ENCODE peak calls at places on chromosomes 6 and 20, in four cellular contexts. Z, G, J and P are unnamed samples.

GRCh38 chr6:21949211-21949801 is 347.5 kb downstream of the PRL start:
- DNase-seq in Z (no peak), J (no peak), G (no peak), P (no peak)

GRCh38 chr6:52499681-52500239 is 77.1 kb downstream of the TRAM2 start:
- DNase-seq in G (no peak), J (no peak), Z (no peak), P (no peak)

GRCh38 chr20:48008850-48009535 is 223.7 kb upstream of the SULF2 start:
- DNase-seq in G (peak), J (no peak), Z (peak), P (no peak)

GRCh38 chr6:66849843-66850242 is 1142.8 kb upstream of the EYS start:
- DNase-seq in J (no peak), Z (no peak), G (no peak), P (no peak)

GRCh38 chr6:163711615-163712568 is 297.4 kb downstream of the QKI start:
- DNase-seq in Z (peak), G (no peak), J (peak), P (no peak)

GRCh38 chr6:89482136-89482535 is 49.2 kb downstream of the ANKRD6 start:
- DNase-seq in J (no peak), G (no peak), Z (peak), P (no peak)

GRCh38 chr6:170452767-170453545 is 100.2 kb downstream of the PSMB1 start:
- DNase-seq in J (no peak), Z (no peak), G (no peak), P (no peak)

GRCh38 chr6:167676666-167677421 is 149.9 kb upstream of the AFDN start:
- DNase-seq in G (peak), J (no peak), Z (no peak), P (no peak)

GRCh38 chr20:10761232-10761631 is 87.4 kb upstream of the JAG1 start:
- DNase-seq in Z (no peak), G (peak), J (no peak), P (peak)

DNA sequence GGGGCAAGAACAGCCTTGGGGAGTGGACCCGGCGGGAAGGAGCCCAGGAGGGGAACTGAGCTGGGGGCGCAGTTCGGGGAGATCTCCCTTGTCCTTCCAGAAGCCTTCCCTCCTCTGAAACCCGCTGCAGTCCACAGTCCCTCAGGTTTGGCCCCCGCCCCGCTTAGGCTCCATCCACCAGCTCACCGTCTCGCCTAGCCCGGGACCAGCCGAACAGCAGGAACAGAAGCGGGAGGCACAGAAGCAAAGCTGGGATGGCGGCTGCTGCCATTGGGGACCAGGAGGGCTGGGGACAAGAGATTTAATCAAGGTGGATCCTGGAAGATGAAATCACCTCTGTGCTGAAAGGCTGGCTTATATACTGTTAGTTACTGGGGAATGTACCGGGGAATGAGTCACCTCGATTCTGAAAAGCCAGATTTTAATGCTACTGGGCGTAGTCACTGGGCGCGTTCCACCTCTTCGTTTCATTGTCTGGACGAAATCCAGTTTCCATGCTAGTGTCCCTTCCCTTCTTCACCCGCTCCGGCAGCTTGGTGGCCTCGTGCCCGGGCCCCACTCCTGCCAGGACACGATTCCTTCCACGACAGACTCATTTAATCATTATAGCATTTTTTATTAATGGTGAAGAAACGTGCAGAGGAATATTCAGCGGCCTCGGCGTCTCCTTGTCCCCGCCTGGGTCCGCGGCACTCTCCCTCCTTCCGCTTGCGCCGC is at the start of gene RAET1L:
- DNase-seq in Z (peak), G (peak), J (no peak), P (peak)
- H3K4me3 ChIP-seq in Z (peak), G (peak), J (no peak), P (no peak)

DNA sequence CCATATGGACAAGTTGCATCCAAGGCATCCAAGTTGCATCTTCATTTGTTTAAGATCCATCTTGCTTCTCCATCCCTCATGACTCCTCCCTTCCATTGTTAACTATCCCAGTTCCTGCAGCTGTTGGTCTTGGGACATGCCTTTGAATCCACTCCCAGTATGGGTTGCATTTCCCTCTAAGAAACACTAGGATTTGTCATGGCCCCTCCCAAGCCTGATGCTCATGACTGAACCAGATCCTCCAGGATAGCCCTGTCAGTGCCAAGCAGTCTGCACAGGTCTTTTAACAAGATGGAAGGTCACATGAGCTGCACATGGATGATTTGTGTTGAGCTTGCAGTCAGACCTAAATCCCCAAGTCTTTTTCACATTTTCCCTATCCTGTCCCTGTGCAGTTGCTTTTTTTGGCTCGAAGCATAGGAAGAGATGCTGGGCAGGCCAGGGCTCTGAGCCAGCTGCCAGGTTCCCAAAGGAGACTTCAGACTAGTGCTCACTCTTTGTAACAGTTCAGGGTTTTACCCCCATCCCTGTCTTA is 4.2 kb downstream of the PPP2R5D start:
- DNase-seq in J (no peak), G (peak), Z (peak), P (no peak)
- H3K4me3 ChIP-seq in J (no peak), G (no peak), Z (no peak), P (no peak)

DNA sequence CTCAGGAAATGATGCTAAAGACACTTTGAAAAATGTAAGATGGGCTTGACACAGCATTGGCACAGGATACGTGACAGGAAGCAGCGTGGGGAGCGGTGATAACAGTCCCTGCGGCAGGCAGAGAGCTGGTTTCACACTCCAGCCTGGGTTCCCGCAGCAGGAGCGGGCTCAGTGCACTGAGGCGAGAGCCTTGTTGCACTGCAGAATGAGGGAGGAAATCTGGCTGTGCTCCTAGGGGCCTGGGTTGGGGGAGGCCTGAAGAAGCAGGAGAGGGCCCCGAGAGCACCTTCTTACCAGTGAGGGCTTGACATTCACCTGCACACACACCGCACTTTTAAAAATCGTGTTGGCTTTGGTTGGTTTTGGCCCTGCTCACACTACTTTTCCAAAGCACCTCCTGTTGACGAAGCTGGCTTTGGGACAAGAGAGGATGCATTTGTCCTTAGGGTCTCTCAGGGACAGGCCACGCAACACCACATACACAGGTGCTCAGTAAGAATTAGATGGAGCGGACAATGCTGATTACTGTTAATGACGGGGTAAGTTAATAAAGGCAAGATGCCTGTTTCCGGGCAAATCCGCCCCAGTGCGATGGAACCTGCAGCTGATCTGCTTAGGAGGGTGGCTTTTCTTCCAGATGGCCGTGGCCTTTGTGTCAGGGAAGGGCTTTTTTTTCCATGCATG is 49.4 kb upstream of the ARMC2 start:
- DNase-seq in G (peak), Z (no peak), J (no peak), P (no peak)
- H3K4me3 ChIP-seq in G (no peak), Z (no peak), J (no peak), P (no peak)

GRCh38 chr6:9623985-9624384 is 790.9 kb downstream of the TFAP2A start:
- DNase-seq in G (peak), Z (peak), J (no peak), P (no peak)
- H3K4me3 ChIP-seq in G (no peak), Z (no peak), J (no peak), P (no peak)

GRCh38 chr6:43645613-43645964 is 753 bp downstream of the RSPH9 start:
- DNase-seq in G (no peak), Z (no peak), J (no peak), P (no peak)
- H3K4me3 ChIP-seq in G (peak), Z (peak), J (no peak), P (no peak)

DNA sequence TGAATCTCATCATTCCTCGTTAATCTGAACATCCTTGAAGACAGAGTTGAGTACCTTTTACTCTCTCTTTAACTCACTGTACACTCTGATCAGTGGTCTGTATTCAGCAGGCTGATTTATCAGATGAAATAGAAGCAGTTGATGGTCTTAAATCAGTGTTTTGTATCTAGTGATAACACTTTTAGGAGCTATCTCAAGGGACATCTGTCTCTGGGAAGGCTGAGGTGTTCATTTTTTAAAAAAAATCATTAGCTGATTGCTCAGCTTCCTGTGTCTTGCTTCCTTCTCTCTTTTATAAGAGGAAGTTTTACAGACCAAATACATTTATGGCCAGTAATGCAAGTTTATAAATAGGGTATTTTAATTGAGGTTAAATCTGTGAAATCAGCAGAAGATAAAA is 12.1 kb upstream of the CCDC170 start:
- DNase-seq in J (peak), Z (no peak), G (no peak), P (no peak)
- H3K4me3 ChIP-seq in J (no peak), Z (no peak), G (no peak), P (no peak)

GRCh38 chr20:461254-462198 is 807 bp downstream of the TBC1D20 start:
- DNase-seq in Z (peak), J (peak), G (peak), P (peak)

GRCh38 chr20:458766-459165 is 3.6 kb downstream of the TBC1D20 start:
- DNase-seq in J (no peak), Z (no peak), G (no peak), P (no peak)

GRCh38 chr20:462199-462991 is at the start of gene TBC1D20:
- DNase-seq in Z (peak), G (peak), J (peak), P (peak)

GRCh38 chr20:460707-461106 is 1.6 kb downstream of the TBC1D20 start:
- DNase-seq in J (no peak), Z (peak), G (peak), P (peak)

DNA sequence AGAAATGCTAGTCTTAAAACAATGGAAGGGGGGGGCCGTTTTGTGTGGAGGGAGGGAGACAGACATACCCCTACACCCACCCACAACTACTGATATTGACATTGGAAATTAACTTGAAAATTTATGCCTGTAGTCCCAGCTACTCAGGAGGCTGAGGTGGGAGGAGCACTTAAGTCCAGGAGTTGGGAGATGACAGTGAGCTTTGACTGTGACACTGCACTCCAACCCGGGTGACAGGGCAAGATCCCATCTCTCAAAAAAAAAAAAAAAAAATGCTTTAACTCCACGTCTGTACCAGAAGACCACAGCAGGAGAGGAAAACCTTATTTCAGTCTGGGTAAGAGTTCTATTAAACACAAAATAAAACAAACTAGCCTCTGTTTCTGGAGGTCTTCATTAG is 2.2 kb downstream of the TBC1D20 start:
- DNase-seq in Z (no peak), G (no peak), J (no peak), P (no peak)
- H3K4me3 ChIP-seq in Z (peak), G (no peak), J (peak), P (no peak)

DNA sequence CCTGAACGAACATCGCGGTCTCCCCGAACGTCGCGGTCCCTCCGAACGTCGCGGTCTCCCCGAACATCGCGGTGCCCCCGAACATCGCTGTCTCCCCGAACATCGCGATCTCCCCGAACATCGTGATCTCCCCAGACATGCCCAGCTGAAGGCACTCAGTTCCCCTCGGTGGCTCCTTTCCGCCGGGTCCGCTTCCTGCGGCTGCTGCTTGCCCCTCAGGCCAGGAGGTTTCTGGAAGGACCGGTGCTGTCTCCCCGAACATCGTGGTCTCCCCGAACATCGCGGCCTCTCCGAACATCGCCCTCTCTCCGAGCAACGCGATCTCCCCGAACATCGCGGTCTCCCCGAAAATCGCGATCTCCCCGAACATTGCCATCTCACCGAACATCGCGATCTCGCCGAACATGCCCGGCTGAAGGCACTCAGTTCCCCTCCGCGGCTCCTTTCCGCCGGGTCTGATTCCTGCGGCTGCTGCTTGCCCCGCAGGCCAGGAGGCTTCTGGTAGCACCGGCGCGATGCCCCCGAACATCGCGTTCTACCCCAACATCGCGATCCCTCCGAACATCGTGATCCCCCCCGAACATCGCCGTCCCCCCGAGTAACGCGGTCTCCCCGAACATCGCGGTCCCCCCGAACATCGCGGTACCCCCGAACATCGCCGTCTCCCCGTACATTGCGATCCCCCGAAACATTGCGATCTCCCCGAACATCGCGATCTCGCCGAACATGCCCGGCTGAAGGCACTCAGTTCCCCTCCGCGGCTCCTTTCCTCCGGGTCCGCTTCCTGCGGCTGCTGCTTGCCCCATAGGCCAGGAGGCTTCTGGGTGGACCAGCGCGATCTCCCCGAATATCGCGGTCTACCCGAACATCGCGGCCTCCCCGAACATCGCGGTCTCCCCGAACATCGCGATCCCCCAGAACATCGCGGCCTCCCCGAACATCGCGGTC is 774 bp downstream of the ULBP1 start:
- DNase-seq in G (peak), J (no peak), Z (peak), P (no peak)
- H3K4me3 ChIP-seq in G (peak), J (peak), Z (peak), P (peak)

GRCh38 chr6:16181429-16182359 is 52.8 kb downstream of the MYLIP start:
- DNase-seq in G (no peak), Z (no peak), J (no peak), P (peak)

GRCh38 chr6:16180696-16181428 is 52.0 kb downstream of the MYLIP start:
- DNase-seq in J (no peak), Z (no peak), G (no peak), P (no peak)

GRCh38 chr6:16179063-16179462 is 50.2 kb downstream of the MYLIP start:
- DNase-seq in J (no peak), Z (no peak), G (no peak), P (no peak)

GRCh38 chr6:16182428-16182827 is 53.5 kb downstream of the MYLIP start:
- DNase-seq in J (no peak), Z (no peak), G (no peak), P (no peak)

GRCh38 chr6:16179970-16180431 is 51.1 kb downstream of the MYLIP start:
- DNase-seq in J (no peak), G (no peak), Z (no peak), P (no peak)
- H3K4me3 ChIP-seq in J (no peak), G (no peak), Z (no peak), P (no peak)